ENCODE peak calls at places on chromosomes 6 and 20, in eight cellular contexts. V is heart right ventricle, S is cardiac septum, H is NCI-H1417, D is RCC 7860, L is ascending aorta, O is SHP77 treated with DMSO at 0.1 percent for 48 hours, A is HEK293T. T is an unnamed sample.

GRCh38 chr6:155310596-155310995 is 3.7 kb downstream of the TFB1M start:
- DNase-seq in A (no peak), D (no peak), V (no peak), H (no peak), S (no peak), O (no peak), L (no peak), T (no peak)

GRCh38 chr6:44012078-44012493 is 115.2 kb downstream of the MRPL14 start:
- DNase-seq in O (no peak), A (no peak), D (peak; percentile 92), L (no peak), V (no peak), H (no peak), S (no peak), T (no peak)

GRCh38 chr6:100808638-100809275 is 72.4 kb downstream of the ASCC3 start:
- DNase-seq in S (no peak), V (no peak), O (no peak), A (no peak), D (peak; percentile 34), H (no peak), L (no peak), T (no peak)

GRCh38 chr6:141077355-141078333 is 1055.1 kb upstream of the GJE1 start:
- DNase-seq in H (peak; percentile 22), A (peak; percentile 57), V (no peak), S (no peak), O (no peak), D (no peak), L (no peak), T (peak; percentile 6)

GRCh38 chr6:33373950-33374349 is 17.7 kb upstream of the KIFC1 start:
- DNase-seq in A (no peak), H (no peak), O (no peak), S (no peak), L (no peak), V (no peak), D (no peak), T (no peak)

GRCh38 chr20:13930246-13930645 is 60.2 kb downstream of the SEL1L2 start:
- DNase-seq in V (no peak), L (no peak), S (no peak), H (no peak), D (no peak), O (no peak), A (no peak), T (no peak)

GRCh38 chr6:110949679-110950285 is 8.7 kb upstream of the GTF3C6 start:
- DNase-seq in L (no peak), A (no peak), O (no peak), V (no peak), S (no peak), H (peak; percentile 33), D (no peak), T (peak; percentile 9)

GRCh38 chr20:62828051-62828450 is 11.2 kb downstream of the COL9A3 start:
- DNase-seq in H (no peak), L (no peak), S (no peak), D (no peak), V (no peak), O (no peak), A (no peak), T (no peak)

GRCh38 chr6:7615611-7616383 is 25.8 kb downstream of the SNRNP48 start:
- DNase-seq in V (no peak), L (no peak), S (no peak), D (peak; percentile 12), A (peak; percentile 62), O (no peak), H (peak; percentile 78), T (peak; percentile 60)

GRCh38 chr6:20056350-20056992 is 155.8 kb downstream of the MBOAT1 start:
- DNase-seq in O (no peak), V (no peak), A (peak; percentile 42), H (peak; percentile 89), D (no peak), L (no peak), S (no peak), T (peak; percentile 83)

GRCh38 chr6:44512868-44513641 is 125.5 kb downstream of the CDC5L start:
- DNase-seq in S (no peak), V (no peak), L (no peak), H (peak; percentile 6), D (no peak), O (no peak), A (no peak), T (no peak)

GRCh38 chr6:149499066-149499465 is 14.3 kb upstream of the ZC3H12D start:
- DNase-seq in V (no peak), O (no peak), L (no peak), A (no peak), H (no peak), S (no peak), D (no peak), T (no peak)

GRCh38 chr6:16338577-16339262 is 100.3 kb downstream of the GMPR start:
- DNase-seq in D (peak; percentile 92), S (no peak), A (peak; percentile 50), H (no peak), L (no peak), V (peak; percentile 54), O (no peak), T (no peak)